ENCODE peak calls at places on chromosomes 5 and 9, in six cellular contexts. One of them, this sample, is unnamed.

GRCh38 chr5:7794301-7794700 is 56.6 kb downstream of the CFAP90 start:
- DNase-seq in K562: no peak
- DNase-seq in endothelial cell of umbilical vein: no peak
- DNase-seq in H1: no peak
- DNase-seq in A549: no peak
- DNase-seq in HepG2: no peak
- DNase-seq in this sample: no peak

GRCh38 chr9:104831681-104832080 is 67.8 kb downstream of the NIPSNAP3B start:
- DNase-seq in HepG2: no peak
- DNase-seq in H1: no peak
- DNase-seq in A549: no peak
- DNase-seq in K562: no peak
- DNase-seq in endothelial cell of umbilical vein: no peak
- DNase-seq in this sample: no peak

GRCh38 chr9:17578911-17579793 is at the start of gene SH3GL2:
- DNase-seq in endothelial cell of umbilical vein: no peak
- DNase-seq in HepG2: no peak
- DNase-seq in H1: peak
- DNase-seq in K562: no peak
- DNase-seq in A549: peak
- DNase-seq in this sample: peak

GRCh38 chr5:117615226-117615625 is 1040.6 kb upstream of the SEMA6A start:
- DNase-seq in A549: no peak
- DNase-seq in endothelial cell of umbilical vein: no peak
- DNase-seq in HepG2: no peak
- DNase-seq in K562: no peak
- DNase-seq in H1: no peak
- DNase-seq in this sample: no peak

GRCh38 chr5:39452846-39453245 is 28.1 kb upstream of the DAB2 start:
- DNase-seq in H1: no peak
- DNase-seq in K562: no peak
- DNase-seq in A549: no peak
- DNase-seq in HepG2: no peak
- DNase-seq in endothelial cell of umbilical vein: no peak
- DNase-seq in this sample: no peak

GRCh38 chr5:146796911-146797310 is 81.6 kb downstream of the PPP2R2B start:
- DNase-seq in A549: no peak
- DNase-seq in H1: no peak
- DNase-seq in endothelial cell of umbilical vein: no peak
- DNase-seq in K562: no peak
- DNase-seq in HepG2: no peak
- DNase-seq in this sample: no peak

GRCh38 chr9:116574027-116574679 is 113.0 kb upstream of the TRIM32 start:
- DNase-seq in HepG2: peak
- DNase-seq in A549: no peak
- DNase-seq in K562: no peak
- DNase-seq in H1: no peak
- DNase-seq in endothelial cell of umbilical vein: no peak
- DNase-seq in this sample: no peak

GRCh38 chr9:14245901-14246525 is 67.9 kb downstream of the NFIB start:
- DNase-seq in H1: no peak
- DNase-seq in A549: no peak
- DNase-seq in endothelial cell of umbilical vein: peak
- DNase-seq in HepG2: no peak
- DNase-seq in K562: no peak
- DNase-seq in this sample: no peak

GRCh38 chr5:124263680-124264491 is 482.6 kb downstream of the ZNF608 start:
- DNase-seq in K562: no peak
- DNase-seq in HepG2: no peak
- DNase-seq in A549: no peak
- DNase-seq in H1: peak
- DNase-seq in endothelial cell of umbilical vein: peak
- DNase-seq in this sample: peak

GRCh38 chr5:5461012-5461411 is 38.5 kb downstream of the ICE1 start:
- DNase-seq in HepG2: no peak
- DNase-seq in K562: no peak
- DNase-seq in endothelial cell of umbilical vein: no peak
- DNase-seq in A549: no peak
- DNase-seq in H1: no peak
- DNase-seq in this sample: no peak

GRCh38 chr5:35372482-35372881 is 142.2 kb upstream of the PRLR start:
- DNase-seq in HepG2: no peak
- DNase-seq in A549: no peak
- DNase-seq in endothelial cell of umbilical vein: no peak
- DNase-seq in H1: no peak
- DNase-seq in K562: no peak
- DNase-seq in this sample: no peak

GRCh38 chr9:3578786-3579185 is 53.0 kb upstream of the RFX3 start:
- DNase-seq in HepG2: no peak
- DNase-seq in K562: peak
- DNase-seq in A549: no peak
- DNase-seq in endothelial cell of umbilical vein: no peak
- DNase-seq in H1: no peak
- DNase-seq in this sample: no peak

GRCh38 chr9:110050925-110051355 is 157.0 kb downstream of the C9orf152 start:
- DNase-seq in H1: no peak
- DNase-seq in HepG2: no peak
- DNase-seq in K562: no peak
- DNase-seq in endothelial cell of umbilical vein: peak
- DNase-seq in A549: peak
- DNase-seq in this sample: no peak

GRCh38 chr5:151770383-151771258 is 1.1 kb upstream of the G3BP1 start:
- DNase-seq in H1: peak
- DNase-seq in endothelial cell of umbilical vein: peak
- DNase-seq in K562: peak
- DNase-seq in A549: peak
- DNase-seq in HepG2: no peak
- DNase-seq in this sample: peak

GRCh38 chr5:38423536-38424178 is 132.8 kb downstream of the LIFR start:
- DNase-seq in HepG2: no peak
- DNase-seq in endothelial cell of umbilical vein: no peak
- DNase-seq in K562: no peak
- DNase-seq in H1: no peak
- DNase-seq in A549: no peak
- DNase-seq in this sample: no peak

GRCh38 chr5:154087260-154087659 is 48.5 kb downstream of the MFAP3 start:
- DNase-seq in K562: no peak
- DNase-seq in A549: no peak
- DNase-seq in H1: no peak
- DNase-seq in HepG2: no peak
- DNase-seq in endothelial cell of umbilical vein: no peak
- DNase-seq in this sample: no peak

GRCh38 chr9:70229026-70229425 is 29.8 kb upstream of the SMC5 start:
- DNase-seq in A549: no peak
- DNase-seq in H1: no peak
- DNase-seq in K562: no peak
- DNase-seq in HepG2: no peak
- DNase-seq in endothelial cell of umbilical vein: no peak
- DNase-seq in this sample: no peak

GRCh38 chr5:84361572-84361971 is 23.1 kb downstream of the EDIL3 start:
- DNase-seq in endothelial cell of umbilical vein: no peak
- DNase-seq in HepG2: no peak
- DNase-seq in K562: no peak
- DNase-seq in H1: no peak
- DNase-seq in A549: no peak
- DNase-seq in this sample: no peak
- TF ChIP-seq CTCF in endothelial cell of umbilical vein: no peak
- TF ChIP-seq CTCF in HepG2: no peak
- TF ChIP-seq CTCF in K562: no peak
- TF ChIP-seq CTCF in H1: no peak
- TF ChIP-seq CTCF in A549: no peak
- TF ChIP-seq CTCF in this sample: no peak

DNA sequence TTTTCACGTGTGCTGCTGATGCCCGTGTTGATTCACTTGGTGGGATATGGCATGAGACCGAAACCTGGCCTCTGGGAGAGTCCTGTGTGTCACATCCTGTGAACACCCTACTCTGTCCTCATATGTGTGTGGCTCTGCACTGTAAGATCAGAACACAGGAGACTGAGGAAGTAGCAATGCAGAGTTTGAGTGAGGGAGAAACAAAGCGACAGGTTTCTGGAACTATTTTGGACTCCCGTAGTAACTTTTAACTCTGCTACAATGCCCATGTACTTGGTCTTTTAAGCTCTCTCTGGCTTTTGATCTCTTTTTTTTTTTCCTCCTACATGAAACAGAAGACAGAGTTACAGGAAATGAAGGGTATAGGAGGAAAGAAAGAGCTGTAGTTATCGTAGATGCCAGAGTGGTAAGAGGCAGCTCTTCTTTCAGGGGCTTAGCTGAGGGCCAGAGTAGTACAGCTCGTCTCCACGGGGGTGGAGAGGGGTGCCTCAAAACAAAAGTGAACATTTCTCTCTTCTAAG is 26.6 kb downstream of the GRAMD2B start:
- DNase-seq in HepG2: no peak
- DNase-seq in endothelial cell of umbilical vein: peak
- DNase-seq in H1: no peak
- DNase-seq in K562: peak
- DNase-seq in A549: no peak
- DNase-seq in this sample: no peak
- TF ChIP-seq JUN in HepG2: no peak
- TF ChIP-seq JUN in endothelial cell of umbilical vein: no peak
- TF ChIP-seq JUN in H1: no peak
- TF ChIP-seq JUN in K562: no peak
- TF ChIP-seq JUN in A549: no peak
- TF ChIP-seq JUN in this sample: no peak

GRCh38 chr9:128409998-128410397 is 10.7 kb upstream of the CERCAM start:
- DNase-seq in H1: no peak
- DNase-seq in HepG2: peak
- DNase-seq in endothelial cell of umbilical vein: no peak
- DNase-seq in K562: peak
- DNase-seq in A549: no peak
- DNase-seq in this sample: peak
- TF ChIP-seq CTCF in H1: peak
- TF ChIP-seq CTCF in HepG2: peak
- TF ChIP-seq CTCF in endothelial cell of umbilical vein: peak
- TF ChIP-seq CTCF in K562: peak
- TF ChIP-seq CTCF in A549: no peak
- TF ChIP-seq CTCF in this sample: no peak

GRCh38 chr5:88140396-88140862 is 128.2 kb downstream of the TMEM161B start:
- DNase-seq in H1: peak
- DNase-seq in A549: peak
- DNase-seq in endothelial cell of umbilical vein: no peak
- DNase-seq in K562: no peak
- DNase-seq in HepG2: no peak
- DNase-seq in this sample: peak
- TF ChIP-seq JUN in H1: no peak
- TF ChIP-seq JUN in A549: no peak
- TF ChIP-seq JUN in endothelial cell of umbilical vein: no peak
- TF ChIP-seq JUN in K562: no peak
- TF ChIP-seq JUN in HepG2: no peak
- TF ChIP-seq JUN in this sample: no peak

GRCh38 chr9:131545786-131546335 is 538 bp downstream of the PRRT1B start:
- DNase-seq in HepG2: no peak
- DNase-seq in H1: no peak
- DNase-seq in K562: no peak
- DNase-seq in endothelial cell of umbilical vein: no peak
- DNase-seq in A549: peak
- DNase-seq in this sample: no peak
- TF ChIP-seq CTCF in HepG2: no peak
- TF ChIP-seq CTCF in H1: no peak
- TF ChIP-seq CTCF in K562: no peak
- TF ChIP-seq CTCF in endothelial cell of umbilical vein: no peak
- TF ChIP-seq CTCF in A549: no peak
- TF ChIP-seq CTCF in this sample: no peak

DNA sequence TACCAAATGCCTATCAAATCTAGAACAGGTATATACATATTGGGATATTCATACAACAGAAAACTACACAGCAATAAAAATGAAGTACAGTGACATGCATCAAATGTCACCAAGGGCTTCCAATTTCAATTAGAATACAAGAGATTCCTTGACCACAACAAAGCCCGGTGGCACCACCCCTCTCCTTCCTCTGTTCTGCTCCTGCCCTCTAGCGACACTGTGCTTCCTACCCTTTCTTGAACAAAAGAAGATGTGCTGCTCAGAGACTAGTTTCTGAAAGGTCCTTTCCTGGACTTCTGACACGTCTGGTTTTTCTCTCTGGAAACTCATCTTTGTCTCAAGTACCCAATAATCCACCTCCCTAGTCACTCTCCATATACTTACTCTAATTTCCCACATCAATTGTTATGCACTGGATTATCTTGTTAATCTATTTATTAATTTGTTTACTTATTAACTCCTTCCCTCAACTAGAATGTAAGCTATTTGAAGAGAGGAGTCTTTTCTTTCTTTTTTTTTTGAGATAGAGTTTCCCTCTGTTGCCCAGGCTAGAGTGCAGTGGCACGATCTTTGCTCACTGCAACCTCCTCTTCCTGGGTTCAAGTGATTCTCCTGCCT is 70.4 kb upstream of the CTSV start:
- DNase-seq in endothelial cell of umbilical vein: peak
- DNase-seq in K562: peak
- DNase-seq in A549: peak
- DNase-seq in H1: peak
- DNase-seq in HepG2: peak
- DNase-seq in this sample: peak
- TF ChIP-seq JUN in endothelial cell of umbilical vein: no peak
- TF ChIP-seq JUN in K562: no peak
- TF ChIP-seq JUN in A549: no peak
- TF ChIP-seq JUN in H1: no peak
- TF ChIP-seq JUN in HepG2: no peak
- TF ChIP-seq JUN in this sample: no peak

GRCh38 chr9:72873456-72873855 is 79.4 kb downstream of the ALDH1A1 start:
- DNase-seq in endothelial cell of umbilical vein: no peak
- DNase-seq in A549: no peak
- DNase-seq in H1: no peak
- DNase-seq in K562: no peak
- DNase-seq in HepG2: no peak
- DNase-seq in this sample: no peak

GRCh38 chr9:72872718-72873117 is 80.1 kb downstream of the ALDH1A1 start:
- DNase-seq in A549: no peak
- DNase-seq in K562: no peak
- DNase-seq in endothelial cell of umbilical vein: peak
- DNase-seq in H1: no peak
- DNase-seq in HepG2: no peak
- DNase-seq in this sample: no peak

GRCh38 chr9:72875221-72875620 is 77.6 kb downstream of the ALDH1A1 start:
- DNase-seq in HepG2: no peak
- DNase-seq in K562: no peak
- DNase-seq in A549: no peak
- DNase-seq in H1: no peak
- DNase-seq in endothelial cell of umbilical vein: no peak
- DNase-seq in this sample: no peak

GRCh38 chr9:72874344-72874743 is 78.5 kb downstream of the ALDH1A1 start:
- DNase-seq in HepG2: no peak
- DNase-seq in H1: no peak
- DNase-seq in K562: no peak
- DNase-seq in A549: no peak
- DNase-seq in endothelial cell of umbilical vein: no peak
- DNase-seq in this sample: no peak

DNA sequence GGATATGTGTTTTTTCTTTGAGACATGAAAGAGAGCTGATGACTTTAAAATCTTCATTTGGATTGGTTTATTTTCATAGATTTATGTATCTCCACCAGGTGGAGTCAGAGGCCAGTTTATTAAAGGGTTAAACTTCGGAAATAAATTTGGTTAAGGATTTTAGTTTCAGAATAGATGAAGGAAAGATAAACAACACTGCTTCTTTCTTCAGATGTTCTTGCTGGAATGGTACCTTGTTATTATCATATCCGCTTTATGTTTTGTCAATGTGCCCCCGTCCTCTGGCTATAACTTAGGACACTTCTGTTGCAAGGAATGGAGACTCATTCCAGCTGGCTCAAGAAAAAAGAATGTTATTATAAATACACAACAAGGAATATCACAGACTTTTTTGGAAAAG is 81.2 kb downstream of the ALDH1A1 start:
- DNase-seq in K562: peak
- DNase-seq in H1: no peak
- DNase-seq in endothelial cell of umbilical vein: peak
- DNase-seq in HepG2: peak
- DNase-seq in A549: no peak
- DNase-seq in this sample: no peak
- TF ChIP-seq CTCF in K562: peak
- TF ChIP-seq CTCF in H1: peak
- TF ChIP-seq CTCF in endothelial cell of umbilical vein: peak
- TF ChIP-seq CTCF in HepG2: peak
- TF ChIP-seq CTCF in A549: peak
- TF ChIP-seq CTCF in this sample: peak